ENCODE peak calls at places on chromosomes 7 and 10, in four cellular contexts. U is H54, E is transverse colon, K is Peyer's patch. Q is an unnamed sample.

GRCh38 chr10:93138113-93138870 is 64.6 kb downstream of the CYP26A1 start:
- DNase-seq in U (no peak), E (no peak), K (no peak), Q (no peak)

GRCh38 chr10:118442032-118442431 is 99.9 kb upstream of the FAM204A start:
- DNase-seq in U (no peak), E (no peak), K (no peak), Q (no peak)

GRCh38 chr10:4046722-4047354 is 261.8 kb upstream of the KLF6 start:
- DNase-seq in U (no peak), E (no peak), K (no peak), Q (no peak)

GRCh38 chr7:2299853-2300512 is 14.3 kb downstream of the SNX8 start:
- DNase-seq in U (no peak), E (no peak), K (no peak), Q (no peak)

GRCh38 chr10:102113261-102113955 is 6.8 kb downstream of the LDB1 start:
- DNase-seq in U (no peak), E (no peak), K (no peak), Q (peak)

GRCh38 chr10:42952358-42952757 is 124.5 kb upstream of the RET start:
- DNase-seq in U (no peak), E (no peak), K (peak), Q (no peak)

GRCh38 chr7:140200102-140200989 is 23.6 kb upstream of the KDM7A start:
- DNase-seq in U (no peak), E (peak), K (no peak), Q (no peak)

GRCh38 chr7:45689011-45689796 is 115.0 kb downstream of the ADCY1 start:
- DNase-seq in U (peak), E (no peak), K (no peak), Q (no peak)

GRCh38 chr10:117817116-117817515 is 229.6 kb downstream of the RAB11FIP2 start:
- DNase-seq in U (no peak), E (no peak), K (no peak), Q (no peak)

GRCh38 chr7:37352974-37353948 is 95.4 kb downstream of the ELMO1 start:
- DNase-seq in U (peak), E (peak), K (no peak), Q (peak)

GRCh38 chr10:123480344-123480743 is 185.8 kb upstream of the GPR26 start:
- DNase-seq in U (no peak), E (no peak), K (no peak), Q (no peak)

GRCh38 chr10:123488436-123488835 is 177.7 kb upstream of the GPR26 start:
- DNase-seq in U (no peak), E (no peak), K (no peak), Q (no peak)

GRCh38 chr10:123480845-123481244 is 185.3 kb upstream of the GPR26 start:
- DNase-seq in U (no peak), E (no peak), K (no peak), Q (no peak)

GRCh38 chr10:123485577-123485976 is 180.6 kb upstream of the GPR26 start:
- DNase-seq in U (no peak), E (no peak), K (no peak), Q (no peak)
- TF ChIP-seq POLR2A in U (no peak), E (no peak), K (no peak), Q (no peak)

GRCh38 chr10:13925924-13926435 is 339.2 kb downstream of the PRPF18 start:
- DNase-seq in U (no peak), E (no peak), K (no peak), Q (no peak)
- TF ChIP-seq POLR2A in U (no peak), E (no peak), K (no peak), Q (no peak)

GRCh38 chr10:27252267-27253000 is 11.8 kb upstream of the ACBD5 start:
- DNase-seq in U (no peak), E (peak), K (peak), Q (peak)
- TF ChIP-seq POLR2A in U (no peak), E (no peak), K (peak), Q (peak)

GRCh38 chr7:1175967-1176851 is 16.2 kb upstream of the ZFAND2A start:
- DNase-seq in U (peak), E (peak), K (peak), Q (peak)
- TF ChIP-seq POLR2A in U (peak), E (no peak), K (peak), Q (no peak)

Q was measured in erythroblast.